ENCODE peak calls at places on chromosomes 4 and X, in nine cellular contexts. A, G, O, N, E, C, P, B and Y are unnamed samples.

GRCh38 chrX:129741880-129742758 is 3.3 kb downstream of the XPNPEP2 start:
- DNase-seq in O (no peak), E (no peak), G (no peak), P (no peak), N (no peak), A (no peak), C (no peak), B (no peak), Y (no peak)

GRCh38 chrX:17375631-17376380 is 806 bp downstream of the NHS start:
- DNase-seq in B (peak), P (peak), G (peak), O (peak), E (no peak), N (no peak), A (no peak), C (no peak), Y (no peak)

GRCh38 chr4:30068234-30068633 is 651.9 kb upstream of the PCDH7 start:
- DNase-seq in P (peak), O (no peak), B (peak), N (no peak), G (no peak), A (no peak), E (no peak), C (no peak), Y (no peak)

GRCh38 chr4:145883173-145883572 is 55.5 kb downstream of the ZNF827 start:
- DNase-seq in P (no peak), N (no peak), B (no peak), E (no peak), O (no peak), A (no peak), C (no peak), G (no peak), Y (no peak)

GRCh38 chrX:41499195-41499594 is 52.1 kb downstream of the NYX start:
- DNase-seq in A (no peak), C (no peak), O (no peak), E (no peak), N (no peak), G (no peak), B (no peak), P (no peak), Y (no peak)

GRCh38 chr4:10589808-10590207 is 94.8 kb downstream of the CLNK start:
- DNase-seq in A (no peak), N (no peak), E (no peak), C (peak), B (no peak), O (peak), G (peak), P (no peak), Y (no peak)

GRCh38 chr4:62550106-62550505 is 1350.0 kb downstream of the ADGRL3 start:
- DNase-seq in C (no peak), P (no peak), E (no peak), B (peak), A (no peak), N (no peak), O (no peak), G (no peak), Y (no peak)

GRCh38 chrX:2521092-2521926 is 20.5 kb upstream of the DHRSX start:
- DNase-seq in B (peak), C (no peak), G (no peak), A (no peak), P (no peak), E (no peak), O (no peak), N (no peak), Y (no peak)

GRCh38 chr4:3526456-3526855 is 5.8 kb downstream of the LRPAP1 start:
- DNase-seq in O (no peak), P (no peak), A (no peak), E (no peak), N (no peak), B (no peak), G (no peak), C (no peak), Y (no peak)

GRCh38 chr4:144489831-144490230 is 156.1 kb upstream of the HHIP start:
- DNase-seq in B (no peak), N (no peak), O (no peak), P (no peak), A (no peak), G (no peak), E (no peak), C (no peak), Y (no peak)

GRCh38 chrX:27815209-27815608 is 7.4 kb downstream of the MAGEB10 start:
- DNase-seq in P (peak), O (peak), B (no peak), C (no peak), G (peak), E (no peak), N (no peak), A (no peak), Y (no peak)

GRCh38 chr4:175531405-175532091 is 280.5 kb downstream of the GPM6A start:
- DNase-seq in P (peak), C (peak), B (no peak), O (peak), E (no peak), A (no peak), G (peak), N (no peak), Y (peak)

GRCh38 chr4:151801547-151802516 is 41.0 kb upstream of the GATB start:
- DNase-seq in B (peak), C (peak), G (peak), P (peak), O (peak), E (peak), A (peak), N (no peak), Y (peak)

GRCh38 chrX:68183612-68184214 is 249.6 kb downstream of the OPHN1 start:
- DNase-seq in N (no peak), A (no peak), E (no peak), G (peak), C (no peak), B (peak), O (peak), P (peak), Y (no peak)

GRCh38 chr4:82517043-82517442 is 44.7 kb downstream of the TMEM150C start:
- DNase-seq in C (no peak), E (no peak), N (no peak), B (no peak), P (peak), G (peak), O (peak), A (no peak), Y (no peak)

GRCh38 chr4:113404846-113405245 is 355.4 kb downstream of the ANK2 start:
- DNase-seq in B (no peak), A (no peak), E (no peak), G (no peak), C (no peak), N (no peak), O (no peak), P (no peak), Y (no peak)

GRCh38 chr4:27217261-27217769 is 356.7 kb downstream of the STIM2 start:
- DNase-seq in P (no peak), G (peak), A (no peak), O (peak), N (no peak), B (no peak), E (no peak), C (no peak), Y (no peak)

GRCh38 chrX:103399744-103400143 is 23.4 kb downstream of the BEX3 start:
- DNase-seq in A (no peak), P (peak), B (no peak), O (no peak), E (no peak), G (no peak), N (no peak), C (no peak), Y (no peak)

GRCh38 chr4:30769093-30769492 is 48.9 kb downstream of the PCDH7 start:
- DNase-seq in O (no peak), C (no peak), E (no peak), P (no peak), N (no peak), B (no peak), A (no peak), G (no peak), Y (no peak)

GRCh38 chrX:141642979-141643378 is 53.5 kb downstream of the SPANXA2 start:
- DNase-seq in C (peak), O (peak), E (no peak), P (peak), G (peak), N (no peak), B (no peak), A (no peak), Y (no peak)

GRCh38 chrX:104330966-104331365 is 76.2 kb upstream of the ESX1 start:
- DNase-seq in B (no peak), E (no peak), N (no peak), P (peak), G (peak), O (peak), A (no peak), C (no peak), Y (no peak)

GRCh38 chr4:73984736-73985527 is 3.1 kb downstream of the PPBP start:
- DNase-seq in C (no peak), O (peak), A (no peak), E (no peak), P (peak), G (peak), N (no peak), B (no peak), Y (no peak)

GRCh38 chr4:43864616-43865146 is 583.9 kb downstream of the KCTD8 start:
- DNase-seq in B (no peak), P (no peak), O (no peak), G (no peak), E (no peak), C (no peak), A (no peak), N (no peak), Y (no peak)

GRCh38 chrX:17521871-17522693 is 147.1 kb downstream of the NHS start:
- DNase-seq in A (no peak), G (peak), P (peak), O (peak), C (no peak), B (no peak), E (no peak), N (no peak), Y (no peak)

GRCh38 chrX:13396887-13397286 is 77.0 kb upstream of the ATXN3L start:
- DNase-seq in N (no peak), A (no peak), E (no peak), B (no peak), G (peak), C (peak), O (peak), P (peak), Y (no peak)

GRCh38 chrX:109875831-109876230 is 127.1 kb upstream of the TMEM164 start:
- DNase-seq in N (no peak), P (no peak), G (no peak), A (no peak), B (no peak), O (no peak), C (no peak), E (no peak), Y (no peak)